ENCODE peak calls at places on chromosomes 12 and 14, in six cellular contexts. W, S, X, G, V and B are unnamed samples. For H3K9me3 and H3K36me3, the result is how much of the 10 kb centered on the place peaks cover.

GRCh38 chr12:43285248-43285647 is 266.8 kb downstream of the ADAMTS20 start:
- DNase-seq in W (peak), S (no peak), X (no peak), G (no peak), V (no peak), B (peak)

GRCh38 chr12:19822476-19822875 is 383.2 kb downstream of the AEBP2 start:
- DNase-seq in W (no peak), S (no peak), X (no peak), G (no peak), V (no peak), B (no peak)

GRCh38 chr14:61761557-61761956 is 663 bp upstream of the SNAPC1 start:
- DNase-seq in W (no peak), S (no peak), X (no peak), G (no peak), V (no peak), B (no peak)

GRCh38 chr14:20492486-20492885 is 12.9 kb upstream of the RNASE10 start:
- DNase-seq in W (no peak), S (no peak), X (no peak), G (no peak), V (no peak), B (no peak)

GRCh38 chr14:60650382-60650961 is 1.2 kb upstream of the SIX1 start:
- DNase-seq in W (peak), S (no peak), X (no peak), G (no peak), V (no peak), B (no peak)

GRCh38 chr12:29572938-29573337 is 75.5 kb upstream of the OVCH1 start:
- DNase-seq in W (no peak), S (no peak), X (no peak), G (no peak), V (no peak), B (no peak)

GRCh38 chr12:97960225-97960624 is 497.6 kb downstream of the RMST start:
- DNase-seq in W (no peak), S (no peak), X (no peak), G (no peak), V (no peak), B (no peak)

GRCh38 chr14:92645841-92646478 is 102.5 kb downstream of the LGMN start:
- DNase-seq in W (peak), S (no peak), X (no peak), G (no peak), V (no peak), B (no peak)

GRCh38 chr12:89874146-89874545 is 165.5 kb upstream of the ATP2B1 start:
- DNase-seq in W (no peak), S (no peak), X (no peak), G (no peak), V (no peak), B (no peak)

GRCh38 chr14:24053548-24054323 is 1.9 kb downstream of the CARMIL3 start:
- DNase-seq in W (no peak), S (peak), X (no peak), G (no peak), V (peak), B (no peak)

GRCh38 chr12:52517888-52518287 is 2.3 kb downstream of the KRT5 start:
- DNase-seq in W (no peak), S (no peak), X (no peak), G (no peak), V (no peak), B (no peak)

GRCh38 chr12:57460457-57461325 is 1.1 kb downstream of the GLI1 start:
- DNase-seq in W (no peak), S (no peak), X (no peak), G (no peak), V (no peak), B (no peak)

GRCh38 chr12:104250366-104251125 is 35.0 kb downstream of the TXNRD1 start:
- DNase-seq in W (peak), S (no peak), X (no peak), G (no peak), V (no peak), B (no peak)

GRCh38 chr14:29759521-29760340 is 167.9 kb downstream of the PRKD1 start:
- DNase-seq in W (peak), S (no peak), X (no peak), G (no peak), V (no peak), B (no peak)
- H3K9me3 ChIP-seq in W (under half), S (under half), X (under half), G (under half), V (under half), B (under half)

GRCh38 chr12:76060111-76060510 is 24.4 kb downstream of the NAP1L1 start:
- DNase-seq in W (no peak), S (no peak), X (no peak), G (no peak), V (no peak), B (no peak)
- H3K36me3 ChIP-seq in W (half or more), S (under half), X (under half), G (half or more), V (half or more), B (half or more)

GRCh38 chr12:26906704-26907103 is 31.1 kb downstream of the INTS13 start:
- DNase-seq in W (no peak), S (no peak), X (no peak), G (no peak), V (no peak), B (no peak)

GRCh38 chr12:26906024-26906423 is 31.8 kb downstream of the INTS13 start:
- DNase-seq in W (no peak), S (no peak), X (no peak), G (no peak), V (no peak), B (no peak)
- H3K9me3 ChIP-seq in W (under half), S (under half), X (under half), G (under half), V (under half), B (under half)

DNA sequence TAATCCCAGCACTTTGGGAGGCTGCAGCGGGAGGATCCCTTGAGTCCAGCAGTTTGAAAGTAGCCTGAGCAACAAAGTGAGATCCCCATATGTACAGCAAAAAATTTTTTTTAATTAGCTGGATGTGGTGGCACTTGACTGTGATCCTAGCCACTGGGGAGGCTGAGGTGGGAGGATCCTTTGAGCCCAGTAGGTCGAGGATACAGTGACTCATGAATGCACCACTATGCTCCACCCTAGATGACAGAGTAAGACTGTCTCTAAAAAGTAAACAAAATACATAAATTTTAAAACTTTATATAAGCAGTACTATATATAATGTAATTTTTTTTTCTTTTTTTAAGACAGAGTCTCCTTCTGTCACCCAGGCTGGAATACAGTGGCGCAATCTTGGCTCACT is 115.4 kb downstream of the ESR2 start:
- DNase-seq in W (no peak), S (no peak), X (no peak), G (no peak), V (no peak), B (no peak)
- H3K36me3 ChIP-seq in W (under half), S (under half), X (under half), G (half or more), V (half or more), B (under half)

DNA sequence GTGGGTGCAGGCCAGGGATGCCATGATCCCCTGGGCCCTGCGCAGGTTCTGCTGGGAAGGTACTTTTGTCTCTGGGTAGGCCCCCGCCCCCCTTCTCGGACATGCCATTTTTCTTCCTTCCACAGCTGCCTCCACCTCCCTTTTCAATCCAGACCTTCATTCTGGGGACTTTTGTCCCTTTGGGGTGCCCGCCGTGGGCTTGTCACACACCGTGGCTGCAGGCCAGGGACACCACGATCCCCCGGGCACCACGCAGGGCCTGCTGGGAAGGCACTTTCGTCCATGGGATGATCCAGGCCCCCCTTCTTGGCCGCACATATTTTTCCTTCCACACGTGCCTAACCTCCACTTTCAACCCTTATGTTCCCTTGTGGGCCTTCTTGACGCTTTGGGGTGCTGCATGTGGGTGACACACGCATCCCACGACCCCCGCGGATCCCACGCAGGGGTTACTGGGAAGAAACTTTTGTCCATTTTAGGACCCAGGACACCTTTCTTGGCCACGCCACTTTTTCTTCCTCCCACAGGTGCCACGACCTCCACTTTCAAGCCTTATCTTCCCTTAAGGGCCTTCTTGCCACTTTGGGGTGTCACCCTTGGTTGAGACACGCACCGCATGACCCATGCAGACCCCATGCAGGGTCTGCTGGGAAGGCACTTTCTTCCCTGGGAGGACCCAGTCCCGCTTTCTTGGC is 272.5 kb downstream of the ALG10 start:
- DNase-seq in W (no peak), S (peak), X (no peak), G (no peak), V (no peak), B (no peak)
- H3K9me3 ChIP-seq in W (under half), S (half or more), X (under half), G (half or more), V (under half), B (under half)

GRCh38 chr14:69882915-69883314 is 3.7 kb downstream of the SMOC1 start:
- DNase-seq in W (no peak), S (no peak), X (no peak), G (no peak), V (no peak), B (no peak)

GRCh38 chr14:69879175-69880047 is at the start of gene SMOC1:
- DNase-seq in W (peak), S (no peak), X (no peak), G (peak), V (no peak), B (peak)

GRCh38 chr14:69880851-69881250 is 1.6 kb downstream of the SMOC1 start:
- DNase-seq in W (no peak), S (no peak), X (no peak), G (no peak), V (no peak), B (no peak)

GRCh38 chr14:69880051-69880487 is 853 bp downstream of the SMOC1 start:
- DNase-seq in W (peak), S (no peak), X (no peak), G (no peak), V (no peak), B (peak)

GRCh38 chr14:69882086-69882864 is 3.1 kb downstream of the SMOC1 start:
- DNase-seq in W (peak), S (no peak), X (no peak), G (no peak), V (no peak), B (no peak)
- H3K36me3 ChIP-seq in W (under half), S (under half), X (under half), G (under half), V (under half), B (under half)

DNA sequence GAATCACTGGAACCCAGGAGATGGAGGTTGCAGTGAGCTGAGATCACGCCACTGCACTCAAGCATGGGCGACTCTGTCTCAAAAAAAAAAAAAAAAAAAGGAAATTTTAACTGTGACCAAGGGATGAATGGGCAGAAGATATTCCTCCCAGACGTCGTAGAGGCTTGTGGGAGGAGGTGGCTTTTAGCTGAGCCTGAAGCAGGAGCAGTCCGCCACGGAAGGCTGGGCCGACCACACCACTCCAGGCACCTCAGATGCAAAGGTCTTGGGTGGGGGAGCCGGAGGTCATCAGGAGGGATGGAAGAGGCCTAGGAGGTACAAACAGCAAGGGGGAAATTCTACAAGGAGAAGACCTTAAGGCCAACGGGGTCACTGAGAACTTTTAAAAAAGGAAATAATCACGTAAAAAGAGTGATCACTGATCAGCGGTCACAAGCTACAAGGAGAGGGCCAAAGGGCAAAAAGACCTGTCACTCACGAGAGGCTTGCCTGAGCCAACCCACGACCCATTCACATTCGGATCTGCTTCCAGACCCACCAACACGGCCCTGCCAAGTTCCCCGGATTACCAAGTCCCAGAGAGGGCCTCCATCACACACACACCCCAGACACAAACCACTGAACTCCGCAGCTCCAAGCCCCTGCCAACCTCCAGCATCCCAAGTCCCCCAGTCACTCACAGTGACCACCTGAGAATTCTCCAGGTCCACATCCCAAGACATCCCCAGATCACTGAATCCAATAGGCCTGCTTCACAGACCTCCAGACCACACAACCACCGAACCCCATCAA is 3.5 kb downstream of the ZNF605 start:
- DNase-seq in W (no peak), S (no peak), X (no peak), G (no peak), V (no peak), B (no peak)
- H3K9me3 ChIP-seq in W (under half), S (half or more), X (half or more), G (half or more), V (under half), B (under half)

DNA sequence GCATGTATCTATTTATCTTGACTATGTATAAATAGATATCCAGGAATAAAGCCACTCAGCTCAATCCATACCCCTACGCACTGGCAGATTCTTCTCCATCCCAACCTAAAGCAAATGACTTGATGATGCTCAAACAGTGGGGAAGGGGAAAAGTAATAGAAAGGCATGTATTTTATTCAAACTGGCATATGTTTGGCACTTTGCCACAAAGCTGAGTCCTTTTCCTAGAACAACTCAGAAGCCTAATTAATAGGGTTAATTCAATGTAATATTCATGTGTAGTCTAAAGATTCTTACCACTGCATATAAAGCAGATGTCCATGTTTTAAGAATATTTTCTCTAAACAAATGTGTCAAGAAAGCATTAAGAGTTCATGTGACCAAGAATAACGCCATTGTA is 233.8 kb downstream of the MED13L start:
- DNase-seq in W (no peak), S (no peak), X (no peak), G (no peak), V (no peak), B (no peak)
- H3K36me3 ChIP-seq in W (under half), S (under half), X (under half), G (under half), V (under half), B (under half)

GRCh38 chr12:132711169-132711843 is 664 bp downstream of the PGAM5 start:
- DNase-seq in W (peak), S (no peak), X (no peak), G (peak), V (no peak), B (peak)
- H3K9me3 ChIP-seq in W (under half), S (under half), X (under half), G (under half), V (under half), B (under half)